ENCODE peak calls at places on chromosomes 3 and 15, in four cellular contexts. A is stimulated activated CD8-positive, alpha-beta memory T cell treated with anti-CD3 and anti-CD28 coated beads, Interleukin-4, amount 100 ng/mL, for 4 hours; F is fibroblast of lung; L is endothelial cell of umbilical vein. P is an unnamed sample.

GRCh38 chr3:187714404-187714979 is 12.1 kb upstream of the RTP2 start:
- DNase-seq in A (peak), L (peak), F (peak), P (peak)

GRCh38 chr3:67578416-67578815 is 76.0 kb downstream of the SUCLG2 start:
- DNase-seq in F (no peak), A (no peak), L (peak), P (no peak)

GRCh38 chr3:176737480-176738147 is 459.7 kb downstream of the TBL1XR1 start:
- DNase-seq in L (no peak), F (no peak), A (no peak), P (no peak)

GRCh38 chr3:110343376-110343775 is 728.2 kb upstream of the NECTIN3 start:
- DNase-seq in A (no peak), L (peak), F (no peak), P (no peak)

GRCh38 chr15:38074029-38074428 is 139.6 kb downstream of the TMCO5A start:
- DNase-seq in A (no peak), L (no peak), F (no peak), P (no peak)

GRCh38 chr15:56428821-56429458 is 36.0 kb downstream of the MNS1 start:
- DNase-seq in L (peak), F (peak), A (no peak), P (no peak)

GRCh38 chr3:47540281-47540680 is 26.8 kb upstream of the ELP6 start:
- DNase-seq in L (no peak), F (no peak), A (no peak), P (no peak)

GRCh38 chr3:90132220-90132619 is 1024.8 kb downstream of the EPHA3 start:
- DNase-seq in L (no peak), A (no peak), F (no peak), P (no peak)

GRCh38 chr15:51718199-51718598 is 19.3 kb downstream of the LYSMD2 start:
- DNase-seq in F (no peak), L (no peak), A (no peak), P (no peak)

P was measured in DND-41.